ENCODE peak calls at places on chromosome 2, in six cellular contexts. U is small intestine; M is pancreas; V is H9; F is effector memory CD4-positive, alpha-beta T cell; G is psoas muscle. N is an unnamed sample. For H3K4me1, the result is how much of the 10 kb centered on the place peaks cover.

GRCh38 chr2:109331864-109332848 is 203.2 kb downstream of the SH3RF3 start:
- DNase-seq in U (peak), M (peak), V (peak), F (no peak), G (peak), N (peak)

GRCh38 chr2:240850756-240851077 is 17.9 kb upstream of the AGXT start:
- DNase-seq in U (no peak), M (no peak), V (no peak), F (no peak), G (no peak), N (no peak)

GRCh38 chr2:11080253-11081115 is 74.8 kb upstream of the SLC66A3 start:
- DNase-seq in U (no peak), M (no peak), V (peak), F (no peak), G (no peak), N (no peak)

GRCh38 chr2:160232905-160233475 is 32.9 kb upstream of the ITGB6 start:
- DNase-seq in U (no peak), M (no peak), V (no peak), F (no peak), G (no peak), N (no peak)

GRCh38 chr2:122634261-122634660 is 878.8 kb downstream of the TSN start:
- DNase-seq in U (no peak), M (no peak), V (no peak), F (no peak), G (no peak), N (no peak)

GRCh38 chr2:125745514-125745913 is 910.4 kb upstream of the GYPC start:
- DNase-seq in U (peak), M (no peak), V (peak), F (no peak), G (no peak), N (no peak)

GRCh38 chr2:152890746-152891145 is 172.3 kb downstream of the ARL6IP6 start:
- DNase-seq in U (no peak), M (no peak), V (no peak), F (no peak), G (no peak), N (no peak)

GRCh38 chr2:204611017-204611631 is 65.8 kb downstream of the PARD3B start:
- DNase-seq in U (peak), M (no peak), V (no peak), F (no peak), G (no peak), N (no peak)

GRCh38 chr2:160054984-160055725 is 7.3 kb downstream of the PLA2R1 start:
- DNase-seq in U (no peak), M (no peak), V (peak), F (no peak), G (no peak), N (no peak)

GRCh38 chr2:85523906-85524566 is 14.9 kb upstream of the MAT2A start:
- DNase-seq in U (no peak), M (no peak), V (no peak), F (no peak), G (no peak), N (no peak)

GRCh38 chr2:237156131-237156856 is 70.6 kb downstream of the COPS8 start:
- DNase-seq in U (no peak), M (no peak), V (no peak), F (no peak), G (peak), N (no peak)
- H3K4me1 ChIP-seq in U (under half), M (under half), V (under half), F (under half), G (under half), N (under half)

DNA sequence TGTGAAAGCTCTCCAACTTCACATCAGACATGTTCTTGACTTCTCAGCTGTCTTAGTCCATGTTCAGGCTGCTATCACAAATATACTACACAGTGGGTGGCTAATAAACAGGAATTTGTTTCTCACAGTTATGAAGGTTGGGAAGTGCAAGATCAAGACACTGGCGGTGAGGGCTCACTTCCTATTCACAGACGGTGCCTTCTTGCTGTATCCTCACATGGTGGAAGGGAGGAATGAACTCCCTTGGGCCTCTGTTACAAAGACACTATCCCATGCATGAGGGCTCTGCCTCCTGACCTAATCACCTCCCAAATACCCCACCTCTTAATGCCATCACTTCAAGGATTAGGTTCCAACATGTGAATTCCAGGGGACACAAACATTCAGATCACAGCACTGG is 9.7 kb downstream of the UXS1 start:
- DNase-seq in U (no peak), M (no peak), V (no peak), F (no peak), G (no peak), N (no peak)
- H3K4me1 ChIP-seq in U (under half), M (under half), V (under half), F (under half), G (under half), N (under half)

GRCh38 chr2:138121769-138122661 is 157.7 kb downstream of the HNMT start:
- DNase-seq in U (peak), M (no peak), V (no peak), F (no peak), G (no peak), N (no peak)

GRCh38 chr2:138113871-138114525 is 149.7 kb downstream of the HNMT start:
- DNase-seq in U (no peak), M (no peak), V (no peak), F (no peak), G (no peak), N (no peak)

GRCh38 chr2:138112536-138112935 is 148.3 kb downstream of the HNMT start:
- DNase-seq in U (no peak), M (no peak), V (no peak), F (no peak), G (no peak), N (no peak)

GRCh38 chr2:138115664-138116063 is 151.4 kb downstream of the HNMT start:
- DNase-seq in U (no peak), M (no peak), V (no peak), F (no peak), G (no peak), N (no peak)

GRCh38 chr2:138116456-138116855 is 152.2 kb downstream of the HNMT start:
- DNase-seq in U (no peak), M (no peak), V (no peak), F (no peak), G (no peak), N (no peak)
- H3K4me1 ChIP-seq in U (under half), M (under half), V (under half), F (under half), G (under half), N (under half)

DNA sequence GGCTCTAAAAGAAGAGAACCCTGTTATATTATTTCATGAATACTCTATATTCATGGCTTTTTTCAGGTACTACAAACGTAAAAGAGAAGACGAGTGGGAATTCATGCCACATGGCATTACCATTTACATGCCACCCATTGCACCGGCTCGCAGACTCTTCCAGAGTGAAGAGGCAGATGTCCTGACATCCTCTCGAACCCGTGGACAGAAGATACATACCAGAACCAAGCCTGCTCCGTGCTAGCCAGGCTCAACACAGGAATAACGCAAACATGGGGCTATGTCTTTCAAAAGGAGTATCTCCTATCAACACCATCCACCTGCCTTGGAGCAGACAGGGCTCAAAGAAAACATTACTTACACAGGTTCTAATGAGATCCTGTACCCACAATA is 168.8 kb downstream of the THADA start:
- DNase-seq in U (no peak), M (no peak), V (no peak), F (no peak), G (no peak), N (no peak)
- H3K4me1 ChIP-seq in U (under half), M (under half), V (under half), F (under half), G (under half), N (under half)

GRCh38 chr2:75261923-75262322 is 62.6 kb upstream of the TACR1 start:
- DNase-seq in U (no peak), M (no peak), V (no peak), F (no peak), G (no peak), N (no peak)

GRCh38 chr2:75260946-75261345 is 61.6 kb upstream of the TACR1 start:
- DNase-seq in U (no peak), M (no peak), V (no peak), F (no peak), G (no peak), N (no peak)

GRCh38 chr2:75258620-75259019 is 59.3 kb upstream of the TACR1 start:
- DNase-seq in U (no peak), M (no peak), V (no peak), F (no peak), G (no peak), N (no peak)

DNA sequence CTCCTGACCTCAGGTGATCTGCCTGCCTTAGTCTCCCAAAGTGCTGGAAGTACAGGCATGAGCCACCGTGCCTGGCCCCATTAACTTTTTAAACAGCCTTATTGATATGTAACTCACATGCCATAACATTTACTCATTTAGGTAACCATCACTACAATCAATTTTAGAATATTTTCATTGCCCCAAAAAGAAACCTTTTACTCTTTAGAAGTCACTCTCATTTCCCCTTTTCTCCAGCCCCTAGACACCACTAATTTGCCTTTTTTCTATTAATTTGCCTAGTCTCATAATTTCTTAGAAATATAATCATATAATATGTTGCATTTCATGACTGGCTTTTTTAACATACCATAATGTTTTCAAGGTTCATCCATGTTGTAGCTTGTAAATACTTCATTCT is 57.2 kb upstream of the TACR1 start:
- DNase-seq in U (no peak), M (no peak), V (no peak), F (no peak), G (no peak), N (no peak)
- H3K4me1 ChIP-seq in U (under half), M (under half), V (under half), F (under half), G (under half), N (under half)

GRCh38 chr2:217938038-217938437 is 64.8 kb downstream of the TNS1 start:
- DNase-seq in U (no peak), M (no peak), V (no peak), F (no peak), G (peak), N (no peak)

GRCh38 chr2:217937446-217937845 is 65.3 kb downstream of the TNS1 start:
- DNase-seq in U (no peak), M (no peak), V (no peak), F (no peak), G (peak), N (peak)

GRCh38 chr2:217935245-217935879 is 67.4 kb downstream of the TNS1 start:
- DNase-seq in U (no peak), M (peak), V (no peak), F (no peak), G (peak), N (peak)

GRCh38 chr2:217935901-217936684 is 66.7 kb downstream of the TNS1 start:
- DNase-seq in U (no peak), M (no peak), V (no peak), F (no peak), G (peak), N (peak)

DNA sequence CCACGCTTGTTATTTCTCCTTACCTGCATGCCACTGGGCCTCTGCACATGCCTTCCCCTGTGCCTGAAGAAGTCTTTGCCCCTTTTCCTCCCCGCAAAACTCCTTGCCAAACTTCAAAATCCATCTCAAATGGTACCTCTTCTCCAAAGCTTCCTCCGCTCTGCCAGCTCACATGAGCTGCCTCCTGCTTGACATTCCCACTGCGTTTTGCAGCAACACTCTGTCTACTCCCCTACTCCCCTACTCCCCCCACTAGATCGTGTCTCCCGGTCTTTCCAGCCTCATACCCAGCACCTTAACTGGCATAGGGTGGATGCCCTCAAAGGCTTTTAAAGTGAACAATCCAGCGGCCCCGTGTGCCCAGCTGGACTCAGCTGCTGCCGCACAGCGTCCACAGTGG is 65.8 kb downstream of the TNS1 start:
- DNase-seq in U (no peak), M (no peak), V (no peak), F (no peak), G (no peak), N (peak)
- H3K4me1 ChIP-seq in U (under half), M (half or more), V (under half), F (under half), G (half or more), N (under half)

N was measured in right lobe of liver.